ENCODE peak calls at places on chromosome 14, in eight cellular contexts. Q is endodermal cell, D is kidney, M is breast epithelium, F is WERI-Rb-1, J is tibial nerve, S is transverse colon, H is GM12864. G is an unnamed sample.

GRCh38 chr14:48398675-48399282 is 723.4 kb upstream of the MDGA2 start:
- DNase-seq in Q (peak), D (no peak), M (no peak), F (peak), J (peak), S (no peak), H (no peak), G (no peak)

GRCh38 chr14:49960453-49960852 is 67.6 kb downstream of the ARF6 start:
- DNase-seq in Q (no peak), D (no peak), M (no peak), F (no peak), J (no peak), S (no peak), H (no peak), G (no peak)

GRCh38 chr14:105128059-105128458 is 40.5 kb downstream of the JAG2 start:
- DNase-seq in Q (peak), D (no peak), M (no peak), F (no peak), J (no peak), S (no peak), H (no peak), G (no peak)

GRCh38 chr14:100841445-100842403 is 15.8 kb downstream of the MEG3 start:
- DNase-seq in Q (no peak), D (peak), M (no peak), F (no peak), J (no peak), S (no peak), H (no peak), G (no peak)

GRCh38 chr14:101535232-101535631 is 26.1 kb upstream of the DIO3 start:
- DNase-seq in Q (no peak), D (no peak), M (no peak), F (no peak), J (no peak), S (peak), H (no peak), G (no peak)

GRCh38 chr14:32249780-32250179 is 46.7 kb upstream of the RNU6-8 start:
- DNase-seq in Q (no peak), D (no peak), M (no peak), F (no peak), J (no peak), S (no peak), H (no peak), G (no peak)

GRCh38 chr14:91116913-91117588 is 3.2 kb downstream of the DGLUCY start:
- DNase-seq in Q (no peak), D (no peak), M (no peak), F (no peak), J (no peak), S (no peak), H (no peak), G (no peak)

GRCh38 chr14:45252356-45253069 is 489 bp downstream of the MIS18BP1 start:
- DNase-seq in Q (peak), D (no peak), M (no peak), F (no peak), J (no peak), S (no peak), H (no peak), G (no peak)

GRCh38 chr14:58752782-58753181 is 115.0 kb downstream of the DACT1 start:
- DNase-seq in Q (no peak), D (peak), M (peak), F (no peak), J (peak), S (peak), H (no peak), G (peak)

GRCh38 chr14:68624541-68625220 is 168.2 kb downstream of the ZFP36L1 start:
- DNase-seq in Q (peak), D (no peak), M (no peak), F (no peak), J (no peak), S (no peak), H (no peak), G (no peak)

GRCh38 chr14:71290960-71291466 is 383.8 kb downstream of the PCNX1 start:
- DNase-seq in Q (no peak), D (no peak), M (no peak), F (no peak), J (no peak), S (peak), H (peak), G (no peak)

GRCh38 chr14:61558271-61558670 is 137.0 kb upstream of the HIF1A start:
- DNase-seq in Q (no peak), D (no peak), M (no peak), F (no peak), J (no peak), S (no peak), H (no peak), G (peak)

GRCh38 chr14:99522934-99523660 is 41.9 kb downstream of the CCNK start:
- DNase-seq in Q (peak), D (peak), M (no peak), F (no peak), J (no peak), S (peak), H (no peak), G (no peak)

GRCh38 chr14:50222061-50222613 is 9.2 kb downstream of the SOS2 start:
- DNase-seq in Q (no peak), D (no peak), M (no peak), F (no peak), J (no peak), S (no peak), H (no peak), G (no peak)

GRCh38 chr14:84095796-84096195 is 1434.1 kb upstream of the FLRT2 start:
- DNase-seq in Q (no peak), D (no peak), M (no peak), F (no peak), J (no peak), S (no peak), H (no peak), G (no peak)

GRCh38 chr14:92039073-92039719 is 663 bp downstream of the TRIP11 start:
- DNase-seq in Q (peak), D (peak), M (no peak), F (peak), J (no peak), S (peak), H (no peak), G (no peak)

GRCh38 chr14:28754209-28754985 is 12.2 kb upstream of the FOXG1 start:
- DNase-seq in Q (peak), D (no peak), M (no peak), F (peak), J (peak), S (no peak), H (peak), G (no peak)

GRCh38 chr14:58238252-58239247 is 6.1 kb upstream of the PSMA3 start:
- DNase-seq in Q (peak), D (no peak), M (no peak), F (no peak), J (peak), S (no peak), H (no peak), G (no peak)

GRCh38 chr14:23617539-23617938 is 18.6 kb upstream of the DHRS2 start:
- DNase-seq in Q (no peak), D (no peak), M (no peak), F (no peak), J (no peak), S (no peak), H (no peak), G (no peak)

GRCh38 chr14:51369814-51370213 is 129.8 kb downstream of the TMX1 start:
- DNase-seq in Q (peak), D (no peak), M (no peak), F (peak), J (no peak), S (no peak), H (no peak), G (no peak)

GRCh38 chr14:61891251-61891650 is 129.0 kb downstream of the SNAPC1 start:
- DNase-seq in Q (no peak), D (no peak), M (no peak), F (no peak), J (no peak), S (no peak), H (no peak), G (no peak)

GRCh38 chr14:70018713-70019201 is 139.5 kb downstream of the SMOC1 start:
- DNase-seq in Q (no peak), D (no peak), M (peak), F (no peak), J (no peak), S (peak), H (no peak), G (no peak)

GRCh38 chr14:105840266-105841021 is 314.1 kb downstream of the TMEM121 start:
- DNase-seq in Q (peak), D (peak), M (peak), F (no peak), J (no peak), S (no peak), H (no peak), G (no peak)

GRCh38 chr14:89254201-89254919 is 162.7 kb downstream of the FOXN3 start:
- DNase-seq in Q (no peak), D (no peak), M (no peak), F (no peak), J (no peak), S (no peak), H (no peak), G (no peak)

GRCh38 chr14:53517276-53517960 is 364.3 kb upstream of the DDHD1 start:
- DNase-seq in Q (no peak), D (no peak), M (no peak), F (no peak), J (no peak), S (no peak), H (no peak), G (no peak)

DNA sequence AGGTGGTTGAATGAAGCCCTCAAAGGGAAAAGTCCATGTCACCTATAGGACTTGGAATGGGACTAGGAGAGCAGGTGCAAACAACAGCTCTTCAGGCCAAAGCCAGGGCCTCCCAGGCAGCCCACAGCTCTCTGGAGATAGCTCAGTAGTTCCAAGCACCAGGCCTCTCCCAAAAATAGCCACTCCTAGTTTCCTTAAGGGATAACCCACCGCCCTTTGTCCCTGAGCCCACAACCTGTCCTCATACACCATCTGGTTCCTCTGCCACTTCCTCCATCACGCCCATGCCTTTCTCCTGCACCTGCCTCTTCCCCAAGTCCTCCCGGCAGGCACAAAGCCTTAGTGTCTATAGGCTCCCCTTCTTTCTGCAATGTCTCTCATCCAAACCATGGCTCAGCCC is 2.1 kb downstream of the RAB15 start:
- DNase-seq in Q (no peak), D (no peak), M (no peak), F (no peak), J (no peak), S (peak), H (no peak), G (no peak)
- H3K4me3 ChIP-seq in Q (peak), D (no peak), M (no peak), F (no peak), J (no peak), S (no peak), H (no peak), G (no peak)

DNA sequence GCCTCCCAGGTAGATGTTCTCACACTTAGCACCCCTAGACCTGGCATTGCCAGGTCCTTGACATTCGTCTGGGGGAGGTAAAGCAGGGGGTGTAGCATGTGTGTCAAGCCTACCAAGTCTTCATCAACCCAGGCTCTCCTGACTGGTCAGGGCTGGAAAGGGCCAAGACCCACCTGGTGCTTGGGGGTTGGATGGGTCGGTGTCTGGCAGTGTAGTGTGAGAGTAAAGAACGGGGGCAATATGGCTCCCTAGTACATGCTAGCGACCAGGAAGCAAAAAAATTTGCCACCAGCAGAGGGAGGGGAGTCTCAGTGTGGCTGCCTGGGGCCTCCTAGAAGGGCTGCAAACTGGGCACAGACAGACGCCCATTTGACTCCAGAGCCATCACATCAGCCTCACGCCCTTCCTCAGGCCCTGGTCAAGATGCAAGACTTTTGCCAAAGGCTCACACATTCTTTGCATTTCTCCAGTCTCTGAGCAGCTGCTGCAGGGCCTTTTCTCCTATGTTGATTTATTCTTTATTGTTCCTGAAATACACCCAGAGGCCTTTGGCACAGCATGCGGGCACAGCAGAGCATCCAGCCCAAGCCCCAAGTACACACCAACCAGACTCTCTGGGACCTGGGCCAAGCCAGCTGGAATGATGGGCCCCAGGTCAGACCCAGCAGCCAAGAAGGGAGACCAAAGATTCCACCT is 38.3 kb upstream of the PNMA1 start:
- DNase-seq in Q (no peak), D (peak), M (peak), F (no peak), J (no peak), S (peak), H (no peak), G (no peak)
- H3K4me3 ChIP-seq in Q (no peak), D (no peak), M (no peak), F (no peak), J (no peak), S (peak), H (no peak), G (no peak)

DNA sequence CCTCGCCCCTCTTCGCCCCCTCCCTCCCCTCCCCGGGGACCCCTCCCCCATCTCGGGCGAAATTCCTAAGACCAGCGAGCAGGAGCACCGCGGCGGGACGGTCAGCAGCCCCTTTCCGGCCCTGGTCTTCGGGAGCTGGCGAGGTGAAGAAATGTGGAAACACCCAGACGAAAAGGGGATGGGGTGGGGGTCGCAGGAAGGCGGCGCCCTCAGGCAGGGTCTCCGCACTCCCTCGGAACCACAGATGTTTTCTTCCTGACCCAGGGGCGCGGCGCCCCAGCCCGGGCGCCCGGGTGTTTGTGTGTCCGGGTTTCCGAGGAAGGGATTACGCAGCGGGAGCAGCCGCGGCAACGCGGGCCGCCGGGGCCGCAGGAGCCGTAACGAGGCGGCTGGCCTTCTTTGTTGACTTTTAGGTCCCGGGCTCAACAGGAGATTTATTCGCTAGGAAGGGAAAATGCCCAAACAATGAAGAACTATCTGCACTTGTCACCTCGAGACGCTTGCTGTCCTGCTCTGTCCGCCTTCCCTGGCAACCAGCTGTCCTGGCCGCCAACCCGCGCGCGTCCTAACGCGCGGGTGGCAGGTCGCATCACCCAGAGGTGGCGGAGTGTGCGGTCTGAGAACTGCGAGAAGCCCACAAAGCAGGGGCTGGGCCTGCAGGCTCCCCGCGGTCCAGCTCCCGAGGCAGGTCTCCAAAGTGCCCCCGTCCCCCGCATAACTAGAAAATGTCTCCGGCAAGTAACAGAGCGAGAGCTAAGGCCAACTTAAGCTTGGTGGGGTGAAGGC is 7.0 kb downstream of the FOXA1 start:
- DNase-seq in Q (peak), D (peak), M (no peak), F (peak), J (no peak), S (no peak), H (no peak), G (no peak)
- H3K4me3 ChIP-seq in Q (peak), D (no peak), M (no peak), F (peak), J (no peak), S (peak), H (no peak), G (no peak)

GRCh38 chr14:81412779-81413178 is 12.7 kb upstream of the STON2 start:
- DNase-seq in Q (peak), D (peak), M (no peak), F (no peak), J (no peak), S (no peak), H (no peak), G (no peak)
- H3K4me3 ChIP-seq in Q (no peak), D (no peak), M (no peak), F (no peak), J (no peak), S (no peak), H (no peak), G (no peak)

DNA sequence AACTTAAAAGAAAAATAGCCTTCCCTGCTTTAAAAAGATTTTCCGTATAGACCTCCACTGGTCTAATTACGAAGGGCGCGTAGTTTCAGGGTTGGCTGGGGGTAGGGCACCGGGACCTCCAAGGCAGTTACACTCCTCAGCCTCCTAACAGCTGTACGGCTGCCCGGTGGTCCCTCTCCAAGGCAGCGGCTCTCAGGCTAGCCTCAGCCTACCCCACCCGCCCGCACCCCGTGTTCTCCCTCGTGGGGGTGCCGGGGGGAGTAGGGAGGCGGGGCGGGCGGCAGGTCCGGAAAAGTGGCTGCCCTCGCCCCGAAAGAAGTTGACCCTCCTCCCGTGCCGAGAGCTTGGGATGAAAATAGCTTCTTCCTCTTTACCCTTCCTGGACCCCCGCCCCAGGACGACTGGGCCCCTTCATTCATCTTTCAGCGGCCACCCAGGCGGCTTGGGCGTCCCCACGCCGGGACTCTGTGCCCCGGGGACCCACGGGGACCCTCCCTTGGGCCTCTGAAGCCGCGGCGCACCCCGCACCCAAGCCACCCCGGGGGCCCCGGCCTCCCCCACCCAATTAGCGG is 991 bp upstream of the RCOR1 start:
- DNase-seq in Q (peak), D (peak), M (no peak), F (peak), J (peak), S (peak), H (no peak), G (no peak)
- H3K4me3 ChIP-seq in Q (peak), D (peak), M (peak), F (peak), J (peak), S (peak), H (peak), G (peak)

GRCh38 chr14:54564799-54565235 is 2.1 kb upstream of the SAMD4A start:
- DNase-seq in Q (no peak), D (no peak), M (no peak), F (peak), J (peak), S (no peak), H (no peak), G (no peak)
- H3K4me3 ChIP-seq in Q (peak), D (peak), M (peak), F (peak), J (peak), S (peak), H (peak), G (peak)